ENCODE peak calls at places on chromosomes 3 and 15, in ten cellular contexts. L is left ventricle myocardium superior; A is activated CD4-positive, CD25-positive, alpha-beta regulatory T cell treated with anti-CD3 and anti-CD28 coated beads, Interleukin-2, amount 50 U/mL, for 16 hours; B is neural progenitor cell; H is NCI-H2171; X is activated gamma-delta T cell treated with Interleukin-2 at 50 U/mL for 16 hours; Y is EH; V is mesothelial cell of epicardium; K is head of caudate nucleus; N is hypothalamus. T is an unnamed sample.

GRCh38 chr3:54120657-54121403 is 1.5 kb upstream of the CACNA2D3 start:
- DNase-seq in L (peak), A (no peak), B (peak), H (no peak), X (no peak), Y (no peak), V (no peak), K (peak), N (no peak), T (no peak)

GRCh38 chr3:121592856-121593702 is at the start of gene FBXO40:
- DNase-seq in L (peak), A (no peak), B (peak), H (no peak), X (no peak), Y (no peak), V (no peak), K (no peak), N (no peak), T (no peak)

GRCh38 chr3:126104742-126105605 is 21.1 kb upstream of the SLC41A3 start:
- DNase-seq in L (no peak), A (no peak), B (no peak), H (no peak), X (no peak), Y (no peak), V (no peak), K (no peak), N (no peak), T (no peak)

GRCh38 chr3:183306798-183307671 is 54.0 kb downstream of the B3GNT5 start:
- DNase-seq in L (peak), A (no peak), B (no peak), H (no peak), X (peak), Y (peak), V (no peak), K (peak), N (peak), T (no peak)

GRCh38 chr3:171967137-171967783 is 72.1 kb upstream of the FNDC3B start:
- DNase-seq in L (no peak), A (no peak), B (no peak), H (no peak), X (no peak), Y (peak), V (no peak), K (no peak), N (no peak), T (peak)

GRCh38 chr15:31223478-31224350 is 102.9 kb upstream of the KLF13 start:
- DNase-seq in L (peak), A (no peak), B (no peak), H (no peak), X (no peak), Y (peak), V (no peak), K (no peak), N (no peak), T (peak)

GRCh38 chr3:114442251-114442650 is 148.4 kb downstream of the TIGIT start:
- DNase-seq in L (no peak), A (no peak), B (no peak), H (no peak), X (no peak), Y (peak), V (no peak), K (peak), N (no peak), T (peak)

GRCh38 chr15:83694538-83694937 is 40.6 kb downstream of the ADAMTSL3 start:
- DNase-seq in L (no peak), A (no peak), B (no peak), H (no peak), X (no peak), Y (no peak), V (no peak), K (no peak), N (no peak), T (no peak)

GRCh38 chr15:40365016-40365415 is 7.0 kb downstream of the DISP2 start:
- DNase-seq in L (no peak), A (no peak), B (no peak), H (no peak), X (no peak), Y (no peak), V (no peak), K (no peak), N (no peak), T (no peak)

GRCh38 chr3:182837855-182838454 is 44.7 kb downstream of the ATP11B start:
- DNase-seq in L (no peak), A (no peak), B (peak), H (no peak), X (no peak), Y (peak), V (no peak), K (no peak), N (no peak), T (no peak)

GRCh38 chr3:170703121-170703588 is 117.3 kb upstream of the SLC7A14 start:
- DNase-seq in L (no peak), A (no peak), B (no peak), H (no peak), X (no peak), Y (peak), V (no peak), K (no peak), N (no peak), T (peak)

GRCh38 chr15:71254503-71254902 is 139.2 kb downstream of the THSD4 start:
- DNase-seq in L (peak), A (no peak), B (no peak), H (no peak), X (no peak), Y (peak), V (no peak), K (no peak), N (no peak), T (no peak)

GRCh38 chr3:31402118-31402517 is 130.6 kb upstream of the STT3B start:
- DNase-seq in L (no peak), A (no peak), B (no peak), H (no peak), X (no peak), Y (no peak), V (no peak), K (no peak), N (no peak), T (no peak)

GRCh38 chr3:195443391-195443989 is 670 bp upstream of the ACAP2 start:
- DNase-seq in L (no peak), A (no peak), B (peak), H (no peak), X (no peak), Y (no peak), V (no peak), K (no peak), N (no peak), T (no peak)

GRCh38 chr3:120331071-120331470 is 18.1 kb downstream of the LRRC58 start:
- DNase-seq in L (no peak), A (no peak), B (no peak), H (no peak), X (no peak), Y (no peak), V (no peak), K (peak), N (no peak), T (no peak)

GRCh38 chr3:65408531-65409181 is 630.1 kb downstream of the MAGI1 start:
- DNase-seq in L (no peak), A (no peak), B (no peak), H (no peak), X (no peak), Y (no peak), V (no peak), K (no peak), N (no peak), T (no peak)

GRCh38 chr3:119529883-119530282 is 29.5 kb downstream of the CD80 start:
- DNase-seq in L (no peak), A (no peak), B (no peak), H (no peak), X (no peak), Y (peak), V (no peak), K (no peak), N (no peak), T (peak)

GRCh38 chr3:8581806-8582436 is 62.7 kb downstream of the SSUH2 start:
- DNase-seq in L (no peak), A (no peak), B (no peak), H (no peak), X (no peak), Y (no peak), V (no peak), K (no peak), N (no peak), T (no peak)

GRCh38 chr3:187274315-187274976 is 17.1 kb downstream of the MASP1 start:
- DNase-seq in L (no peak), A (no peak), B (no peak), H (no peak), X (no peak), Y (no peak), V (no peak), K (no peak), N (no peak), T (no peak)

GRCh38 chr3:10516835-10517465 is 11.6 kb upstream of the ATP2B2 start:
- DNase-seq in L (no peak), A (no peak), B (no peak), H (no peak), X (no peak), Y (peak), V (no peak), K (no peak), N (no peak), T (no peak)

T was measured in hepatic stellate cell.